ENCODE peak calls at places on chromosomes 3 and 15, in nine cellular contexts. Y, X, W, V, D, H, L, A and I are unnamed samples.

GRCh38 chr3:9942934-9943690 is 9.1 kb downstream of the PRRT3 start:
- DNase-seq in Y (no peak), X (no peak), W (no peak), V (no peak), D (no peak), H (no peak), L (no peak), A (no peak), I (no peak)

GRCh38 chr15:100125627-100126231 is 216.0 kb downstream of the ADAMTS17 start:
- DNase-seq in Y (peak; percentile 40), X (no peak), W (no peak), V (no peak), D (no peak), H (no peak), L (peak; percentile 43), A (no peak), I (peak; percentile 74)

GRCh38 chr3:156323466-156323865 is 203.1 kb downstream of the KCNAB1 start:
- DNase-seq in Y (no peak), X (no peak), W (no peak), V (no peak), D (no peak), H (no peak), L (no peak), A (no peak), I (no peak)

GRCh38 chr3:185402561-185402960 is 39.6 kb downstream of the MAP3K13 start:
- DNase-seq in Y (no peak), X (no peak), W (no peak), V (no peak), D (no peak), H (no peak), L (peak; percentile 44), A (peak; percentile 60), I (no peak)

GRCh38 chr3:129356756-129357425 is 71.5 kb downstream of the EFCAB12 start:
- DNase-seq in Y (no peak), X (no peak), W (no peak), V (no peak), D (no peak), H (no peak), L (no peak), A (no peak), I (no peak)

GRCh38 chr3:192188218-192188835 is 539.0 kb downstream of the FGF12 start:
- DNase-seq in Y (no peak), X (peak; percentile 82), W (no peak), V (peak; percentile 85), D (no peak), H (peak; percentile 27), L (peak; percentile 80), A (peak; percentile 13), I (peak; percentile 19)

GRCh38 chr3:3800685-3801509 is 1.7 kb downstream of the LRRN1 start:
- DNase-seq in Y (peak; percentile 42), X (peak; percentile 71), W (no peak), V (peak; percentile 60), D (no peak), H (peak; percentile 30), L (peak; percentile 68), A (peak; percentile 11), I (no peak)

GRCh38 chr3:140529096-140529495 is 148.8 kb upstream of the TRIM42 start:
- DNase-seq in Y (peak; percentile 28), X (no peak), W (no peak), V (no peak), D (no peak), H (no peak), L (no peak), A (peak; percentile 99), I (no peak)

GRCh38 chr3:124172297-124172696 is 180.4 kb upstream of the ROPN1 start:
- DNase-seq in Y (no peak), X (no peak), W (no peak), V (no peak), D (no peak), H (no peak), L (no peak), A (no peak), I (no peak)

GRCh38 chr3:124177070-124177469 is 185.1 kb upstream of the ROPN1 start:
- DNase-seq in Y (no peak), X (no peak), W (no peak), V (no peak), D (no peak), H (no peak), L (no peak), A (no peak), I (no peak)

GRCh38 chr3:124174910-124175874 is 183.3 kb upstream of the ROPN1 start:
- DNase-seq in Y (no peak), X (no peak), W (no peak), V (no peak), D (no peak), H (no peak), L (no peak), A (no peak), I (no peak)

GRCh38 chr3:124172846-124173245 is 180.9 kb upstream of the ROPN1 start:
- DNase-seq in Y (no peak), X (no peak), W (no peak), V (no peak), D (no peak), H (no peak), L (peak; percentile 17), A (no peak), I (no peak)

DNA sequence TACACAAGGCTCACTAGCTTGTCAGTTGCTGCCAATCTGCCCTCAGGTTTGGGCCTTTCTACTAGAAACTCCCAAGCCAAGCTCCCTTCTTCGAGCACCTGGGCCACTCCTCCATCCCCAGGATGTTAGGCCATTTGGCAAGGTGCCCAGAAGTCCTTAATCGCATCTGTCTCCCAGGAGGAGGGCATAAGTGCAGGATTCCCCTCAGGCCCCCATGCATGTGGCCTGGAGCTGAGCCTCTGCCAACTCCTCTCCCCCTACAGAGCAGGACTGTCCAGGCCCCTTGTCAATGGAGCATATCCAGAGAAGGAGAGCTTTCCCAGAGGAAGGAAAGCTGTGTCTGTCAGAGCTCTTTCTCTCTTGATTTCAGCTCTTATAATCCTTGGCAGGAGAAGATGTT is 182.5 kb upstream of the ROPN1 start:
- DNase-seq in Y (no peak), X (no peak), W (no peak), V (no peak), D (no peak), H (no peak), L (peak; percentile 9), A (no peak), I (peak; percentile 23)
- TF ChIP-seq CTCF in Y (no peak), X (no peak), W (no peak), V (no peak), D (no peak), H (no peak), L (no peak), A (no peak), I (no peak)

GRCh38 chr15:83062768-83063180 is 4.3 kb downstream of the BTBD1 start:
- DNase-seq in Y (no peak), X (no peak), W (no peak), V (no peak), D (no peak), H (no peak), L (no peak), A (no peak), I (no peak)

GRCh38 chr15:83065431-83065830 is 1.6 kb downstream of the BTBD1 start:
- DNase-seq in Y (no peak), X (no peak), W (no peak), V (no peak), D (no peak), H (no peak), L (no peak), A (no peak), I (no peak)

GRCh38 chr15:83063555-83063954 is 3.5 kb downstream of the BTBD1 start:
- DNase-seq in Y (no peak), X (no peak), W (no peak), V (no peak), D (no peak), H (no peak), L (no peak), A (no peak), I (no peak)

GRCh38 chr15:83064859-83065258 is 2.2 kb downstream of the BTBD1 start:
- DNase-seq in Y (no peak), X (no peak), W (no peak), V (no peak), D (no peak), H (no peak), L (no peak), A (no peak), I (no peak)

DNA sequence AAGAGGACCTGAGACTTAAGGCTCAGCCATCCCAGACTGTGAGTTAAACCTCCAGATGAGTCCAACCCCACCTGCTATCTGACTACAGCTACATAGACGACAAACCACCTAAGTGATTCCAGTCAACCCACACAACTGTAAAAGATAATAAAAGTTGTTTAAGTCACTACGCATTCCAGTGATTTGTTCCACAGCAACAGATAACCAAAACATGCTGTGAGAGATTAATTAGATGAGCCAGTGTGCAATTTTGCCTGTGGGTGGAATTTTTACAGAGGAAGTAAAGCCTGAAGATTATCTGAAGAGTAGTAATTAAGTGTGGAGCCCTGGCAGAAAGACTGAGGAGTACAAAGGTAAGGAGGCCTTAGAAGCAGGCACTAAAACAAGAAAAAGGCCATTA is 5.4 kb downstream of the BTBD1 start:
- DNase-seq in Y (no peak), X (no peak), W (no peak), V (no peak), D (no peak), H (no peak), L (no peak), A (peak; percentile 86), I (no peak)
- TF ChIP-seq CTCF in Y (no peak), X (no peak), W (no peak), V (no peak), D (no peak), H (no peak), L (no peak), A (no peak), I (no peak)

DNA sequence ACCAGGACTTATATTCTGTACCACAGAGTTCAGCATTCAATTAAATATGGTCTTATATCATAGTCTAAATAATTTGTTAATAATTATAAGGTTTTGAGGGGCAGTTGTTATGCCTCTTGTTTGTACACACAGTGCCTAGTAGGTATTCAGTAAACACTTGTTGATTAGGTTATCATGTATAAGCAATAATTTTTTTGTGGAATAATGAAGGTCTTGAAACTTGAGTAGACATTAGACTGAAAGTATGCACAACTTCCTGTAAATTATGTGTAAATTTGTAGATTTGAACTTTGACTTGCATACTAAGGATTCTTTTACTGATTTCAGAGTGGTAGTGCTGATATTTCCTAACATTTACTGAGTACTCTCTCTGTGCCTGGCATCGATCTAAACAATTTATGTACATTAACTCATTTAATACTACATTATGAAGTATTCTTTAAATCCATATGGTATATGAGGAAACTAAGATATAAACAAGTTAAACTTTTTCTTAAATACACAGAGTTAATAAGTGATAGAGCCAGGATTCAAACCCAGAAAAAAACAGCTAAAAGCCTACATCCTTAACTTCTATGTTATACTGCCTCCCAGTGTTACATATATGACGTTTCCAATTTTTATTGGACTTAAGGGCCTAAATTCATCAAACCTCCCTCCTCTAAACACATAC is 65.1 kb downstream of the GLCE start:
- DNase-seq in Y (no peak), X (no peak), W (no peak), V (peak; percentile 66), D (no peak), H (no peak), L (no peak), A (peak; percentile 26), I (no peak)
- TF ChIP-seq CTCF in Y (no peak), X (no peak), W (no peak), V (peak; percentile 59), D (no peak), H (peak; percentile 43), L (no peak), A (peak; percentile 37), I (peak; percentile 38)

GRCh38 chr3:72964633-72965032 is 32.0 kb upstream of the PPP4R2 start:
- DNase-seq in Y (no peak), X (no peak), W (no peak), V (no peak), D (no peak), H (no peak), L (no peak), A (no peak), I (no peak)

GRCh38 chr3:72961766-72962165 is 34.8 kb upstream of the PPP4R2 start:
- DNase-seq in Y (no peak), X (no peak), W (no peak), V (no peak), D (no peak), H (no peak), L (no peak), A (no peak), I (no peak)

GRCh38 chr3:72959336-72959735 is 37.3 kb upstream of the PPP4R2 start:
- DNase-seq in Y (no peak), X (no peak), W (no peak), V (no peak), D (no peak), H (no peak), L (no peak), A (no peak), I (no peak)

GRCh38 chr3:72960812-72961518 is 35.6 kb upstream of the PPP4R2 start:
- DNase-seq in Y (no peak), X (no peak), W (peak; percentile 36), V (no peak), D (no peak), H (no peak), L (peak; percentile 53), A (no peak), I (peak; percentile 14)

DNA sequence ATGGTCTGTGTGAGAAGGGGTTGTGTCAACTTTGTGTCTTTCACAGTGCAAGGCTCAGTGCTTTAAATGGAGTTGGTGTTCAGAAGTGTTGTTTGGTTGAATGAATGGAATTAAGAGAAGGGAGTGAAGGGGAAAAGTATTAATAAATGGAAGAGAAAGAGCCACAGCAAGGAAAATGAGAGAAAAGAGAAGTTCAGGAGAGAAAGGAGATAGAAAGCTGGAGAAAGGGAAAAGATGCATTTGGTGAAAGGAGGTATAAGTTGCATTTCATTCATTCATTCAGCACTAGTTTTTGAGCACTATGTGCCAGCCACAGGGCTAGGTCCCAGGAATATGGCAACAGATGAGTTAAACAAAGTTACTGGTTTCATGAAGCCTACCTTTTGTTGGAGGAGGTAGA is 34.3 kb upstream of the PPP4R2 start:
- DNase-seq in Y (no peak), X (no peak), W (no peak), V (no peak), D (no peak), H (no peak), L (no peak), A (no peak), I (no peak)
- TF ChIP-seq CTCF in Y (no peak), X (no peak), W (no peak), V (no peak), D (no peak), H (no peak), L (no peak), A (no peak), I (no peak)